ENCODE peak calls at places on chromosomes 1 and 21, in eight cellular contexts. O, E, Y, T, G, F, A and U are unnamed samples.

GRCh38 chr1:44359234-44359937 is 4.3 kb upstream of the ERI3 start:
- DNase-seq in F (no peak), Y (no peak), O (peak; percentile 50), G (no peak), T (no peak), A (no peak), E (no peak), U (no peak)

GRCh38 chr1:98702976-98703375 is 41.5 kb downstream of the SNX7 start:
- DNase-seq in T (no peak), F (no peak), O (peak; percentile 25), E (no peak), G (no peak), A (peak; percentile 8), Y (no peak), U (no peak)

GRCh38 chr1:19312782-19313635 is 883 bp downstream of the SLC66A1 start:
- DNase-seq in O (no peak), T (peak; percentile 39), A (no peak), F (no peak), G (no peak), Y (no peak), E (no peak), U (no peak)

GRCh38 chr1:40385437-40386310 is 12.1 kb downstream of the SMAP2 start:
- DNase-seq in F (no peak), A (peak; percentile 34), G (no peak), Y (no peak), T (no peak), E (no peak), O (no peak), U (no peak)

GRCh38 chr1:34858901-34859441 is 578 bp downstream of the SMIM12 start:
- DNase-seq in F (no peak), T (peak; percentile 34), E (peak; percentile 74), G (no peak), A (peak; percentile 56), O (peak; percentile 7), Y (no peak), U (no peak)

GRCh38 chr1:116529199-116529616 is 41.6 kb downstream of the CD58 start:
- DNase-seq in F (no peak), A (peak; percentile 18), E (no peak), Y (no peak), O (no peak), T (no peak), G (no peak), U (no peak)

GRCh38 chr1:209405183-209405823 is 178.2 kb upstream of the CAMK1G start:
- DNase-seq in A (peak; percentile 62), F (no peak), G (no peak), Y (no peak), O (peak; percentile 94), T (no peak), E (no peak), U (no peak)

GRCh38 chr1:22207605-22208264 is 64.8 kb upstream of the WNT4 start:
- DNase-seq in Y (no peak), A (no peak), F (no peak), G (no peak), E (no peak), T (no peak), O (no peak), U (peak; percentile 54)

GRCh38 chr1:163826500-163826899 is 504.7 kb downstream of the NUF2 start:
- DNase-seq in O (no peak), Y (no peak), A (no peak), T (no peak), G (no peak), E (no peak), F (peak; percentile 5), U (no peak)

GRCh38 chr1:109619655-109620395 is at the start of gene AMPD2:
- DNase-seq in F (peak; percentile 77), O (peak; percentile 67), Y (peak; percentile 63), A (peak; percentile 93), G (peak; percentile 82), E (peak; percentile 90), T (peak; percentile 83), U (peak; percentile 91)

GRCh38 chr21:41207401-41208388 is 39.7 kb downstream of the BACE2 start:
- DNase-seq in A (peak; percentile 89), Y (peak; percentile 49), F (peak; percentile 69), O (no peak), E (peak; percentile 91), G (peak; percentile 56), T (peak; percentile 43), U (peak; percentile 90)

GRCh38 chr1:9846611-9847171 is 22.9 kb upstream of the CLSTN1 start:
- DNase-seq in O (no peak), Y (no peak), A (no peak), E (no peak), F (no peak), T (no peak), G (no peak), U (peak; percentile 62)

GRCh38 chr1:74611887-74612286 is 61.7 kb downstream of the ERICH3 start:
- DNase-seq in E (no peak), F (no peak), T (no peak), A (no peak), Y (no peak), O (no peak), G (no peak), U (no peak)

DNA sequence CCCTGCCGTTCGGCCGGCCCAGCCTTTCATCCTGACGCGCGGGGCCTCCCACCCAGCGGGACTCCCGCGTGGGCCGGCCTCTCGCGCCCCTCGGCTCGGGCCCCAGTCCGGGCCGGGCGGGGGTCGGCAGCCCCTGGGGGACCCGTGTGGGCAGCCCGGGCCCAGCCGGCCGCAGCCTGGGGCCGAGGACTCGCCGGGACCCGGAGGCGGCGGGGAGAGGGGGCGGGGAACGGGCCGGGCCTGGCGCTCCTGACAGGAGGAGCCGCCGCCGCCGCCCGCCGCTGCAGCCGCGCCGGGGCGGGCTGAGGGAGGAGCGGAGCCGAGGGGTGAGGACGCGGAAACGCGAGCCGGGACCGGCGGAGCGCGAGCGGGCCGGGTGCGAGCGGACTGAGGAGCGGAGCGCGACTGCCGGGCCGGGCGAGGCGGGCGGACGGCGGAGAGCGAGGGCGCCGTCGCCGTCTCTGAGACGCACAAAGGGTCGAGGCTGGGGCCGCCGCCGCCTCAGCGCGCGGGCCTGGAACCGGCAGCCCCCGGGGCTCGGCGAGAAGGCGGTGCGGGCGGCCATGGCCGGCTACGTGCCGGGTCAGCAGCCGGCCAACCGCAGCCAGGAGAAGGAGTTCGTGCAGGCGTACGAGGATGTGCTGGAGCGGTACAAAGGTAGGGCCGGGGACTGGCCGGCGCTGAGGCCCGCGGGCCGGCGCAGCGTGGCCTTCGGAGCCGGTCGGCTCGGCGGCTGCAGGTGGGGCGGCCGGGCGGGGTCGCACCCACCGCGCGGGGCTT is 79.1 kb downstream of the NDUFS5 start:
- DNase-seq in A (peak; percentile 82), F (peak; percentile 72), O (peak; percentile 77), E (peak; percentile 91), G (peak; percentile 78), Y (peak; percentile 63), T (peak; percentile 80), U (peak; percentile 94)
- H3K4me1 ChIP-seq in A (peaks cover 35% of the 10 kb centered on the region), F (peaks cover 45% of the 10 kb centered on the region), O (peaks cover 51% of the 10 kb centered on the region), E (peaks cover 60% of the 10 kb centered on the region), G (peaks cover 10% of the 10 kb centered on the region), Y (no peaks in the 10 kb centered on the region), T (peaks cover 19% of the 10 kb centered on the region), U (peaks cover 36% of the 10 kb centered on the region)

DNA sequence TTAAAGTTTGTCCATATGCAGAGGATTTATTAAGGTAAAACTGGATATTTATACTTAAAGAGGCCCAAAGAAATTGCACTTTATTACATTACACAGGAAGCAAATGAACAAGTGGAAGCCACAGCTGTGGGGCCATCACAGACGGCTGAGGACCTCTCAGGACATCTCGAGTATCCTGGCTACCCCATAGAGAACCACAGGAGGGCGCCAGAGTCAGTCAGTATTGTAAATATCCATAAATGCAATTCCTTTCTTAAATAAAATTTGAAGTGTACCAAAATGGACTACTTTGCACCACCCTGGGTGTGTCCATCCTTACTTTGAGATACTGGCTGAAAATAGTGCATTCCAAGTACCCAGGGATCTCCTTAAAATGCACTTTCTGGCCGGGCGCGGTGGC is 257.2 kb downstream of the MRPL39 start:
- DNase-seq in Y (no peak), O (peak; percentile 78), F (no peak), G (no peak), T (no peak), A (peak; percentile 49), E (no peak), U (no peak)
- TF ChIP-seq CTCF in Y (no peak), O (peak; percentile 82), F (no peak), G (no peak), T (no peak), A (peak; percentile 65), E (no peak), U (peak; percentile 17)

DNA sequence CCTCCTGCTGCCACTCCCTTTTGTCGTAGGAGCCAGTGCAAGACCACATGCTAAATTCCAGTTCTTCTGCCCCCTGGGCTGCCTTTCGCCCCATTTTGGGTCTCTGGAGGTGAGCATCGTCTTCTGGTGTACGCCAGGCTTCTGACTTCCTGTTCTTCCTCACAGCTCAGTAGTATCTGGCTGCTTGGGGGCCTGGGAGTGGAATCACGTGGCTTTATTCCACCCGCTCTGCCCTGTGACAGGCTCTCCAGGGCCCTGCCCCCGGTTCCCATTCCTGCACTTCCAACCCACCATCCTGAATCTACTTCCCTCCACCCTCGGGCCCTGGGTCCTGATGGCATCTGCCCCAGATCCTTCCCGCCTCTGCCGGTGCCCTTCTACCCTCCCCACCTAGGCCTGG is 3.6 kb downstream of the NFASC start:
- DNase-seq in O (no peak), F (no peak), E (no peak), T (no peak), G (no peak), A (no peak), Y (no peak), U (no peak)
- H3K4me1 ChIP-seq in O (no peaks in the 10 kb centered on the region), F (peaks cover 2% of the 10 kb centered on the region), E (peaks cover 17% of the 10 kb centered on the region), T (no peaks in the 10 kb centered on the region), G (no peaks in the 10 kb centered on the region), A (no peaks in the 10 kb centered on the region), Y (no peaks in the 10 kb centered on the region), U (peaks cover 4% of the 10 kb centered on the region)

GRCh38 chr1:23530750-23531651 is at the start of gene E2F2:
- DNase-seq in O (peak; percentile 81), T (peak; percentile 90), F (peak; percentile 76), Y (peak; percentile 72), G (peak; percentile 81), A (peak; percentile 91), E (peak; percentile 91), U (peak; percentile 94)
- TF ChIP-seq CTCF in O (peak; percentile 30), T (no peak), F (no peak), Y (no peak), G (no peak), A (peak; percentile 17), E (no peak), U (peak; percentile 6)